ENCODE peak calls at places on chromosomes 1 and 21, in eight cellular contexts. X, R, L, J, A, H, W and E are unnamed samples.

GRCh38 chr1:32798679-32799416 is 18.3 kb downstream of the YARS1 start:
- DNase-seq in X (no peak), R (no peak), L (no peak), J (no peak), A (no peak), H (no peak), W (no peak), E (no peak)

GRCh38 chr1:155123801-155124200 is 3.9 kb upstream of the EFNA1 start:
- DNase-seq in X (no peak), R (no peak), L (no peak), J (no peak), A (no peak), H (no peak), W (no peak), E (no peak)

GRCh38 chr1:6614953-6615785 is 1.6 kb downstream of the PHF13 start:
- DNase-seq in X (no peak), R (peak), L (peak), J (no peak), A (no peak), H (no peak), W (peak), E (no peak)

GRCh38 chr1:7117599-7118281 is 332.5 kb downstream of the CAMTA1 start:
- DNase-seq in X (peak), R (no peak), L (no peak), J (peak), A (no peak), H (no peak), W (no peak), E (no peak)

GRCh38 chr1:175023043-175023921 is at the start of gene MRPS14:
- DNase-seq in X (peak), R (peak), L (peak), J (peak), A (peak), H (peak), W (peak), E (peak)

GRCh38 chr1:226402615-226403521 is 5.0 kb downstream of the PARP1 start:
- DNase-seq in X (no peak), R (no peak), L (no peak), J (no peak), A (no peak), H (no peak), W (no peak), E (no peak)

GRCh38 chr1:37107153-37107552 is 72.8 kb upstream of the GRIK3 start:
- DNase-seq in X (no peak), R (no peak), L (no peak), J (no peak), A (no peak), H (no peak), W (no peak), E (no peak)

GRCh38 chr1:86992790-86993189 is 78.4 kb downstream of the HS2ST1 start:
- DNase-seq in X (no peak), R (no peak), L (no peak), J (no peak), A (no peak), H (no peak), W (no peak), E (peak)

GRCh38 chr1:229383188-229383587 is 40.3 kb upstream of the CCSAP start:
- DNase-seq in X (no peak), R (no peak), L (no peak), J (no peak), A (no peak), H (no peak), W (no peak), E (no peak)

GRCh38 chr1:68010094-68010493 is 40.3 kb downstream of the DIRAS3 start:
- DNase-seq in X (no peak), R (no peak), L (no peak), J (no peak), A (no peak), H (no peak), W (no peak), E (no peak)

GRCh38 chr1:7262611-7263010 is 477.4 kb downstream of the CAMTA1 start:
- DNase-seq in X (no peak), R (no peak), L (no peak), J (no peak), A (peak), H (no peak), W (no peak), E (no peak)

GRCh38 chr1:232476538-232476950 is 153.4 kb downstream of the SIPA1L2 start:
- DNase-seq in X (no peak), R (no peak), L (no peak), J (no peak), A (no peak), H (no peak), W (no peak), E (no peak)

GRCh38 chr1:226666714-226667113 is 72.4 kb downstream of the ITPKB start:
- DNase-seq in X (peak), R (no peak), L (no peak), J (no peak), A (no peak), H (no peak), W (no peak), E (no peak)

GRCh38 chr1:192485692-192486436 is 89.7 kb upstream of the RGS1 start:
- DNase-seq in X (no peak), R (peak), L (peak), J (no peak), A (peak), H (no peak), W (peak), E (no peak)

GRCh38 chr1:50329332-50329932 is 93.8 kb downstream of the DMRTA2 start:
- DNase-seq in X (no peak), R (no peak), L (no peak), J (no peak), A (no peak), H (no peak), W (no peak), E (no peak)

GRCh38 chr1:192980856-192981255 is 78.3 kb downstream of the UCHL5 start:
- DNase-seq in X (no peak), R (no peak), L (no peak), J (no peak), A (no peak), H (no peak), W (no peak), E (no peak)

GRCh38 chr1:25729774-25730173 is 70.2 kb upstream of the SELENON start:
- DNase-seq in X (no peak), R (peak), L (peak), J (no peak), A (no peak), H (no peak), W (no peak), E (no peak)

GRCh38 chr1:8525291-8526275 is 207.7 kb downstream of the SLC45A1 start:
- DNase-seq in X (peak), R (peak), L (peak), J (peak), A (peak), H (peak), W (peak), E (peak)

GRCh38 chr21:21397464-21397863 is 399.3 kb downstream of the NCAM2 start:
- DNase-seq in X (no peak), R (no peak), L (no peak), J (no peak), A (no peak), H (no peak), W (no peak), E (no peak)

GRCh38 chr1:91021686-91022517 is at the start of gene ZNF644:
- DNase-seq in X (peak), R (peak), L (peak), J (peak), A (peak), H (peak), W (peak), E (peak)
- TF ChIP-seq POLR2A in X (peak), R (peak), L (peak), J (peak), A (peak), H (peak), W (peak), E (peak)

DNA sequence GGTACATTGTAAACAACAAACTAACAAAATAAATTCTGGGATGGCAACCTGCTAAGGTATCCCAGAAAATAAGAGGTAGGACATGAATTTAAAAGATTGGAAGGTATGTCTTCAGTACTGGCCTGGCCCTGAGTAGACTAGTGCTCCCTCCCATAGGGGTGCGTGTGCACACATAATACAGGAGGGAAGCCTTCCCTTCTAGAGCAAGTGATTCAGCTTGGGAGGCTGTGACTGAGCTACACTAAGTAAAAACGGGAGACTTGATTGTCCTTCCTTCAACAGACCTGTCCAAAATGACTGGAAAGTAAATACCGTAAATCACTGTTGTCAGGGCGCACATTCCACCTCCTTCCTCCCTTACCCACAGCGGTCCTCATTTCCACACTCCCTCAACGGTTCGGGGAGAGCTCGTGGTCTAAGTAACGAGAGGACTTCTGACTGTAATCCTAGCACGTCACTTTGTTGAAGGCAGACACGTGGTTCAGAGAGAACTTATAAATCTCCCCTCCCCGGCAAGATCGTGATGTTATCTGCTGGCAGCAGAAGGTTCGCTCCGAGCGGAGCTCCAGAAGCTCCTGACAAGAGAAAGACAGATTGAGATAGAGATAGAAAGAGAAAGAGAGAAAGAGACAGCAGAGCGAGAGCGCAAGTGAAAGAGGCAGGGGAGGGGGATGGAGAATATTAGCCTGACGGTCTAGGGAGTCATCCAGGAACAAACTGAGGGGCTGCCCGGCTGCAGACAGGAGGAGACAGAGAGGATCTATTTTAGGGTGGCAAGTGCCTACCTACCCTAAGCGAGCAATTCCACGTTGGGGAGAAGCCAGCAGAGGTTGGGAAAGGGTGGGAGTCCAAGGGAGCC is at the start of gene TGFB2:
- DNase-seq in X (peak), R (peak), L (peak), J (no peak), A (no peak), H (no peak), W (peak), E (peak)
- TF ChIP-seq POLR2A in X (no peak), R (peak), L (peak), J (peak), A (no peak), H (peak), W (peak), E (no peak)

GRCh38 chr1:45573231-45573804 is 10.5 kb upstream of the NASP start:
- DNase-seq in X (no peak), R (peak), L (no peak), J (no peak), A (no peak), H (no peak), W (no peak), E (no peak)
- TF ChIP-seq POLR2A in X (no peak), R (no peak), L (no peak), J (no peak), A (no peak), H (no peak), W (no peak), E (no peak)

DNA sequence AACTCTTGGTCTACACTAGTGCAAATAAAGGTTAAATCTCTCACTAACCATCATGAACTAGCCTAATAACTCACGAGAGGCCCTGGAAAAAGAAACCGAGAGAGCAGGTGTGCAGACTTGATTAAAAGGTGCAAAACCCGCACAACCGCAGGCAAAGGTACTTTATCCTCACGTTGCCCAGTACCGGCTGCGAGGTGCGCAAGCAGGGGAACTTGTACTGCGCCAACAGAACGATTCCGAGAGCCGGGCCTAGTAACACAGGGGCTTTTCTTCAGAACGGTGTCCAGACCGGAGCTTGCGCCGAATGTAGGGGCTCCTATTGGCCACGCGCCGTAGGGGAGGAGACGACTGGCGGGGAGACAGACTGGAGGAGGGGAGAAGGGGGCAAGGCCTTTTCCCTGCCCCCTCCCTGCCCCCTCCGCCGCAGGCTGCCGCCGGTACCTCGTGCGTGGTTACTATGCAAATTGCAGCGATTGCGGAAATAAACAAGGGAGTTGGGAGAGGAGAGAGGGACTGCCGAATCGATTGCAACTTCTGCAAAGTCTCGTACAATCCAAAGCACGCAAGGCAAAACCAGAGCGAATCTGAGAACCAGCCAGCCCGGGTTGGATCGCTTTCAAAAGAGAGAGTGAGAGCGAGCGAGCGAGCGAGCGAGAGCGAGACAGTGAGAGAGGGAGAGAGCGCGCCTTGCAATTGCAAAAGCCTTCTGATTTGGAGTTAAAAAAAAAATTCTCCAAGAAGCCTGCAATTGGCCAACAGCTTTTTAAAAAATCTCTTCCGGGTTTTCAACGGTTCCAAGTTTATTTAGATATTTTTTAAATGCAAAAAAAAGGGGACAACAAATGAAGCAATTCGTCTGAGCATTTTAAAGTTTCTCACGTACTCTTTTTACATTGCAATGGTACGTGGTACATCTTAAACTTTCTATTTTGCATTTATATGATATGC is 5.4 kb upstream of the NFIA start:
- DNase-seq in X (peak), R (peak), L (peak), J (no peak), A (peak), H (peak), W (peak), E (peak)
- TF ChIP-seq POLR2A in X (no peak), R (no peak), L (peak), J (peak), A (no peak), H (peak), W (no peak), E (peak)

GRCh38 chr1:201505505-201505893 is 1.4 kb downstream of the CSRP1 start:
- DNase-seq in X (no peak), R (peak), L (no peak), J (peak), A (no peak), H (no peak), W (no peak), E (no peak)
- TF ChIP-seq POLR2A in X (no peak), R (peak), L (peak), J (peak), A (no peak), H (peak), W (no peak), E (no peak)

DNA sequence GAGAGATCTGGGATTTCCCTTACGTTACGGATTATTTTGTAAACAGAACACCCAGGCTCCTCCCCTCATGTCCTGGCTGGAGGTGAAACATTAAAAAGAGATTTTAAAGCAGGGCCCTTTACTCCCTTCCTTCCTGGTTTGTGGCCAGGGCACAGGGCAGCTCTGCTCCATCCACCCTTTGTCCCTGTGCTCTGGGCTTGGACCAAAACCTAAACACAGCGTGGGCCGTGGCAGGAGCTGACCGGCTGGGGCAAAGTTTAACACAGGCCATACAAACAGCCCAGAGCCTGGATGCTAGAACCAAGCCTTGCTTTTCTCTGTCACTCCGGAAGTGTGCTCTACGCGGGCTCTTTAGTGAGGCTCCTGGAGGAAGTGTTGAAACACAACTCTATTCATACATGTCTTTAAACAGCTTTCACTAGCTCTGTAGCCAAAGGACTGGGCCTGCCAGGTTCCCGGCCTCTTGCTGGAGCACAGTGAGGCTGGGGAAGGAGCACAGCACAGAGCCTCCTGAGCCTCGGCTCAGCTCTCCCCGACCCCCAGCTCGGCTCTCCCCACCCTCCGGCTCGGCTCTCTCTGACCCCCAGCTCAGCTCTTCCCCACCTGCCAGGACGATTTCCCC is 84.7 kb downstream of the PDE9A start:
- DNase-seq in X (peak), R (peak), L (peak), J (no peak), A (peak), H (no peak), W (peak), E (no peak)
- TF ChIP-seq POLR2A in X (no peak), R (no peak), L (no peak), J (no peak), A (no peak), H (no peak), W (no peak), E (no peak)

GRCh38 chr1:234463749-234464148 is 15.2 kb downstream of the TARBP1 start:
- DNase-seq in X (no peak), R (no peak), L (no peak), J (no peak), A (no peak), H (no peak), W (no peak), E (no peak)

GRCh38 chr1:234473123-234473522 is 5.9 kb downstream of the TARBP1 start:
- DNase-seq in X (no peak), R (no peak), L (no peak), J (no peak), A (no peak), H (no peak), W (no peak), E (no peak)

GRCh38 chr1:234468580-234468979 is 10.4 kb downstream of the TARBP1 start:
- DNase-seq in X (no peak), R (no peak), L (no peak), J (no peak), A (no peak), H (no peak), W (no peak), E (no peak)

GRCh38 chr1:234466945-234467344 is 12.0 kb downstream of the TARBP1 start:
- DNase-seq in X (no peak), R (no peak), L (no peak), J (no peak), A (no peak), H (no peak), W (no peak), E (no peak)

GRCh38 chr1:234467821-234468220 is 11.2 kb downstream of the TARBP1 start:
- DNase-seq in X (no peak), R (no peak), L (no peak), J (no peak), A (no peak), H (no peak), W (no peak), E (no peak)
- TF ChIP-seq POLR2A in X (no peak), R (no peak), L (no peak), J (no peak), A (no peak), H (no peak), W (no peak), E (no peak)

GRCh38 chr1:84360303-84360702 is 38.0 kb upstream of the DNASE2B start:
- DNase-seq in X (no peak), R (no peak), L (no peak), J (no peak), A (no peak), H (no peak), W (no peak), E (no peak)

GRCh38 chr1:84358695-84359094 is 39.6 kb upstream of the DNASE2B start:
- DNase-seq in X (no peak), R (no peak), L (no peak), J (no peak), A (no peak), H (no peak), W (no peak), E (no peak)

GRCh38 chr1:84363622-84364021 is 34.7 kb upstream of the DNASE2B start:
- DNase-seq in X (no peak), R (no peak), L (no peak), J (no peak), A (no peak), H (no peak), W (no peak), E (no peak)

GRCh38 chr1:84363019-84363418 is 35.3 kb upstream of the DNASE2B start:
- DNase-seq in X (no peak), R (no peak), L (no peak), J (no peak), A (no peak), H (no peak), W (no peak), E (no peak)

DNA sequence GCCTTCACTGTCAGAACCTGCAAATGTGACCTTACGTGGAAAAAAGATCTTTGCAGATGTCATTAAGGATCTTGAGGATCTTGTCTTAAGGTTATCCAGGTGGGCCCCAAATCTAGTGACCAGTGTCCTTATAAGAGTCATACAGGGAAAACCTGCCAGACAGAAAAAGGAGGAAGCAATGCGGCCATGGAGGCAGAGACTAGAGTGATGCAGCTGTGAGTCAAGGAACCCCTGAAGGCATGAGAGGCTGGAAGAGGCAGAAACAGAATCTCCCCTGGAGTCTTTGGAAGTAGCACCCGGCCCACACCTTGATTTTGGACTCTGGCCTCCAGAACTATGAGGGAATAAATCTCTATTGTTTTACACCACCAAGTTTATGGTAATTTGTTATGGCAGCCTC is 36.5 kb upstream of the DNASE2B start:
- DNase-seq in X (no peak), R (no peak), L (no peak), J (no peak), A (no peak), H (no peak), W (no peak), E (no peak)
- TF ChIP-seq POLR2A in X (no peak), R (no peak), L (no peak), J (no peak), A (no peak), H (no peak), W (no peak), E (no peak)